ENCODE peak calls at places on chromosomes 12 and 14, in eight cellular contexts. K is GM23248, U is HepG2, O is stomach, E is cardiac fibroblast, Z is HFF-Myc, R is choroid plexus epithelial cell, X is aorta. N is an unnamed sample.

GRCh38 chr14:74637184-74637562 is 25.1 kb upstream of the LTBP2 start:
- DNase-seq in K (no peak), U (no peak), O (no peak), E (no peak), Z (no peak), R (peak), X (no peak), N (no peak)

GRCh38 chr12:107992870-107993451 is 136.1 kb upstream of the WSCD2 start:
- DNase-seq in K (peak), U (peak), O (no peak), E (peak), Z (peak), R (peak), X (no peak), N (no peak)

GRCh38 chr14:52014601-52015267 is 25.4 kb downstream of the RTRAF start:
- DNase-seq in K (no peak), U (no peak), O (no peak), E (no peak), Z (no peak), R (no peak), X (no peak), N (no peak)

GRCh38 chr14:57244103-57244502 is 24.6 kb downstream of the EXOC5 start:
- DNase-seq in K (peak), U (no peak), O (no peak), E (peak), Z (no peak), R (peak), X (no peak), N (no peak)

GRCh38 chr12:113456199-113456598 is 15.5 kb downstream of the LHX5 start:
- DNase-seq in K (no peak), U (no peak), O (no peak), E (no peak), Z (no peak), R (no peak), X (no peak), N (no peak)

GRCh38 chr14:92973265-92973797 is 50.4 kb downstream of the CHGA start:
- DNase-seq in K (peak), U (peak), O (peak), E (peak), Z (peak), R (peak), X (peak), N (peak)

GRCh38 chr12:57781241-57781640 is 1.3 kb upstream of the TSFM start:
- DNase-seq in K (no peak), U (no peak), O (no peak), E (no peak), Z (no peak), R (no peak), X (no peak), N (no peak)

GRCh38 chr12:131724534-131724933 is 13.6 kb downstream of the SFSWAP start:
- DNase-seq in K (peak), U (no peak), O (no peak), E (no peak), Z (no peak), R (peak), X (no peak), N (no peak)

GRCh38 chr12:694734-695503 is 31.7 kb upstream of the NINJ2 start:
- DNase-seq in K (no peak), U (peak), O (no peak), E (peak), Z (no peak), R (peak), X (no peak), N (no peak)

GRCh38 chr12:24705741-24706358 is 243.1 kb downstream of the BCAT1 start:
- DNase-seq in K (no peak), U (no peak), O (no peak), E (peak), Z (no peak), R (peak), X (no peak), N (no peak)

GRCh38 chr14:22980672-22981089 is 1.7 kb downstream of the AJUBA start:
- DNase-seq in K (peak), U (peak), O (peak), E (peak), Z (no peak), R (no peak), X (peak), N (no peak)

GRCh38 chr14:61563162-61563511 is 132.2 kb upstream of the HIF1A start:
- DNase-seq in K (no peak), U (no peak), O (no peak), E (no peak), Z (no peak), R (no peak), X (no peak), N (no peak)

GRCh38 chr12:124508323-124509096 is 58.9 kb downstream of the NCOR2 start:
- DNase-seq in K (peak), U (no peak), O (no peak), E (no peak), Z (no peak), R (peak), X (no peak), N (no peak)

GRCh38 chr12:79326225-79326624 is 364.5 kb downstream of the PAWR start:
- DNase-seq in K (no peak), U (no peak), O (no peak), E (no peak), Z (no peak), R (no peak), X (no peak), N (no peak)

GRCh38 chr12:2284321-2284813 is 231.6 kb downstream of the CACNA1C start:
- DNase-seq in K (peak), U (no peak), O (no peak), E (peak), Z (no peak), R (peak), X (no peak), N (peak)

GRCh38 chr12:38411426-38411825 is 94.9 kb downstream of the ALG10B start:
- DNase-seq in K (no peak), U (no peak), O (no peak), E (no peak), Z (no peak), R (no peak), X (no peak), N (no peak)

GRCh38 chr14:75675265-75675960 is 14.4 kb downstream of the TTLL5 start:
- DNase-seq in K (no peak), U (no peak), O (no peak), E (no peak), Z (no peak), R (peak), X (no peak), N (no peak)

GRCh38 chr12:56120158-56120846 is 2.2 kb downstream of the ZC3H10 start:
- DNase-seq in K (no peak), U (no peak), O (no peak), E (no peak), Z (no peak), R (peak), X (no peak), N (no peak)

GRCh38 chr14:100476012-100476822 is 111.0 kb downstream of the BEGAIN start:
- DNase-seq in K (peak), U (peak), O (peak), E (peak), Z (peak), R (peak), X (no peak), N (no peak)

GRCh38 chr12:74891276-74891675 is 318.4 kb downstream of the KCNC2 start:
- DNase-seq in K (no peak), U (no peak), O (no peak), E (no peak), Z (no peak), R (no peak), X (no peak), N (no peak)

GRCh38 chr12:2648406-2648805 is 146.4 kb upstream of the FKBP4 start:
- DNase-seq in K (no peak), U (no peak), O (no peak), E (no peak), Z (no peak), R (no peak), X (peak), N (peak)

GRCh38 chr14:93975791-93976476 is 436 bp downstream of the ASB2 start:
- DNase-seq in K (no peak), U (no peak), O (no peak), E (no peak), Z (no peak), R (no peak), X (no peak), N (no peak)

GRCh38 chr12:109900752-109901580 is 892 bp downstream of the TCHP start:
- DNase-seq in K (peak), U (no peak), O (no peak), E (no peak), Z (no peak), R (peak), X (no peak), N (no peak)

GRCh38 chr12:22018860-22019259 is 27.2 kb upstream of the CMAS start:
- DNase-seq in K (peak), U (no peak), O (no peak), E (peak), Z (no peak), R (peak), X (no peak), N (no peak)

GRCh38 chr14:77579065-77579464 is 37.4 kb downstream of the SPTLC2 start:
- DNase-seq in K (peak), U (no peak), O (no peak), E (no peak), Z (peak), R (no peak), X (no peak), N (no peak)

GRCh38 chr12:127595506-127595905 is 671.5 kb upstream of the TMEM132C start:
- DNase-seq in K (no peak), U (no peak), O (no peak), E (no peak), Z (no peak), R (no peak), X (no peak), N (no peak)

GRCh38 chr12:51818567-51819300 is 29.8 kb downstream of the FIGNL2 start:
- DNase-seq in K (peak), U (no peak), O (no peak), E (peak), Z (peak), R (peak), X (no peak), N (no peak)

GRCh38 chr12:64735447-64735846 is 23.8 kb downstream of the GNS start:
- DNase-seq in K (peak), U (no peak), O (no peak), E (no peak), Z (no peak), R (no peak), X (no peak), N (no peak)

GRCh38 chr12:110819150-110819549 is 27.6 kb upstream of the CCDC63 start:
- DNase-seq in K (no peak), U (no peak), O (no peak), E (no peak), Z (no peak), R (no peak), X (no peak), N (no peak)

GRCh38 chr14:23542261-23542660 is 9.3 kb downstream of the ZFHX2 start:
- DNase-seq in K (no peak), U (no peak), O (no peak), E (no peak), Z (no peak), R (no peak), X (no peak), N (no peak)

DNA sequence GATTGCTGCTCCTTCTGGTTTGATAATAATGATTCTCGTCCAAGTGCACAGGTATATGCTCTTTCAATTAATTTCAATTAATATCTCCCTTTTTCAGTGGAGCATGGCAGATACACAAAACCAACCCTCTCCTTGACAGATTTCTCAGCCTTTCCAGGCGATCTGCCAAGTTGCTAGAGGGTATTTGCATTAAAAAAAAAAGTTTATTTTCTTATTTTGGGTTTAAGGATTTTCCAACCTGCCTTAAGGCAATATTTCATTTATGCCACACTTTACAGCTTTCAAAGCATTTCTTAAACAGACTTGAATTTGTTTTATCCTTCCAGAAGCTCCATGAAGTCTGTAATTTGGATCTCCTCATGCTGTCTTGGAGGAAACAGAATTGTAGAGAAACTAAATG is 2.1 kb downstream of the DGLUCY start:
- DNase-seq in K (no peak), U (no peak), O (peak), E (peak), Z (no peak), R (no peak), X (no peak), N (no peak)
- H3K4me3 ChIP-seq in K (peak), U (no peak), O (peak), E (no peak), Z (peak), R (no peak), X (no peak), N (peak)

GRCh38 chr14:104977681-104978647 is at the start of gene AHNAK2:
- DNase-seq in K (peak), U (peak), O (peak), E (peak), Z (no peak), R (peak), X (peak), N (peak)
- H3K4me3 ChIP-seq in K (peak), U (peak), O (peak), E (peak), Z (peak), R (peak), X (peak), N (peak)

DNA sequence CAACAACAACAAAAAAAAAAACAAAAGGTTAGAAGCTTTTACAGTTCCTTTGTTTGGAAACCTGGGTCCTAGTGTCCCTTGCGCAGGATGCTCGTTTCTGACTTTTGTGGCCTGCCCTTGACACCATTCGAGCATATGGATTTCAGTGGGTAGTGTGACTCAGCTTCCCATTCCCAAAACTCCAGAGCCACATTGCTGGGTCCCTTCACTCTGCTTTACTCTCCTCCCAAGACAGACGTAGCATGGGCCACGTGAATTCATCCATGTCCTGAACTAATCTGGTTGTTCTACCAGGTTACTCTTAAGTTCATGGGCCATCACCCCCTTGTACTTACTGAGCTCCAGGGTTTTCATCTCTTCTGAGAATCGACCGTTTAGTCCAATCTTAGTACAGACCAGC is 68.0 kb upstream of the MAX start:
- DNase-seq in K (no peak), U (no peak), O (no peak), E (no peak), Z (no peak), R (no peak), X (no peak), N (no peak)
- H3K4me3 ChIP-seq in K (peak), U (no peak), O (peak), E (no peak), Z (peak), R (no peak), X (no peak), N (no peak)

DNA sequence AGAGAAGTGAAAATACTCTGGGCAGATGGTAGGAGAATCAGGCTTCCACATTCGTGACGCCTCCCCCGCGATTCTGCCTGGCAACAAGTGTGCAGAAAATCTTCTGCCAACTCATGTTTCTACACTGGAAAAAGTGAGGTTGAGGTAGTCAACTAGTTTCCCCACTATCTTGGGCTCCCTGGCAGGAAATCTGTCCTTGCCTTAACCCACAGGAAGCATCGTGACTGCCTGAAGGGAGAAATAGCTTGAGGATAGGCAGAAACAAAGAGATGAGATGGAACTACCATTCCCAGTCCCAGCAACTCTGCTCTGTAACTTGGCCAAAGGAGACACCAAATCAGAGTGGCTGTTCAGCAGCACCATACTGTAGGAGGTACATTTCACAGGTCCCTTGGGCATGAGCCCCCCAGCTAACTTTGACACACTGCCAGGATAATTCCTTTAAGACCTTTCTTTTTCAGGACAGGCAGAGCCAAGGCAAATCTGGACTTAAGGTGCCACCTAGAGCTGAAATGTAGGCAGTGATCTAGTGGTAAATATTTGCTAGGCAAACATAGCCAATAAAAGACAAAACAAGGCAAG is 205.0 kb downstream of the PTPRO start:
- DNase-seq in K (peak), U (peak), O (peak), E (peak), Z (no peak), R (peak), X (peak), N (peak)
- H3K4me3 ChIP-seq in K (peak), U (no peak), O (no peak), E (no peak), Z (no peak), R (no peak), X (no peak), N (no peak)

DNA sequence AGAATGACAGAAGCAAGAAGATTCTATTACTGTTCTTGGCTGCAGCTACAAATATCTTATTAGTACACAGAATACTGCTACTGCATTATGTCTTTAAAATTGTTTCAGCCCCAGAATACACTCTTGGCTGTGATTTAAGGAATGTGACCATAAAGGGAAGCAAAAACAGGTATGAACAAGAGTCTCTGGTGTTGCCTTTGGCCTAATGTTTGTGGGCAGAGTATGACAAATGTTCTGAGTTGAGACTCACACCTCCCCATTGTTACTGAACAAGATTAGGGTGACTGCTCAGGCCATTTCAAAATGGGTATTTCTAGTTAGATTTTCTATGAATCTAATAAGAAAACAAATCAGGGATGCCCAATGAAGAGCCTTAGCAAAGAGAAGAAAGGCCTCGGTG is 28.5 kb downstream of the TTC6 start:
- DNase-seq in K (no peak), U (no peak), O (no peak), E (no peak), Z (no peak), R (no peak), X (no peak), N (no peak)
- H3K4me3 ChIP-seq in K (no peak), U (no peak), O (no peak), E (no peak), Z (no peak), R (no peak), X (no peak), N (no peak)